ENCODE peak calls at places on chromosomes 11 and 22, in four cellular contexts. V, H, Z and E are unnamed samples.

GRCh38 chr11:75351541-75352416 is at the start of gene ARRB1:
- DNase-seq in V (peak), Z (peak), H (peak), E (peak)

GRCh38 chr11:24496371-24496727 is 504 bp upstream of the LUZP2 start:
- DNase-seq in V (no peak), H (no peak), Z (no peak), E (no peak)

GRCh38 chr22:24107668-24108067 is 73.6 kb upstream of the SUSD2 start:
- DNase-seq in H (peak), V (peak), Z (peak), E (peak)

GRCh38 chr11:72583616-72584292 is 90.5 kb downstream of the PDE2A start:
- DNase-seq in H (no peak), V (peak), Z (no peak), E (no peak)

GRCh38 chr11:116502641-116503061 is 270.1 kb downstream of the BUD13 start:
- DNase-seq in Z (no peak), V (peak), H (no peak), E (no peak)

GRCh38 chr11:116930177-116930576 is 92.8 kb upstream of the APOA1 start:
- DNase-seq in Z (no peak), V (no peak), H (no peak), E (peak)

GRCh38 chr22:21933413-21933812 is 19.2 kb downstream of the PPM1F start:
- DNase-seq in V (no peak), H (no peak), Z (no peak), E (no peak)

GRCh38 chr22:42388130-42388797 is 43.9 kb downstream of the NFAM1 start:
- DNase-seq in H (peak), Z (no peak), V (no peak), E (no peak)

GRCh38 chr22:28674121-28674563 is 5.5 kb downstream of the TTC28 start:
- DNase-seq in V (no peak), Z (no peak), H (peak), E (no peak)

GRCh38 chr11:110763249-110764011 is 51.2 kb upstream of the ARHGAP20 start:
- DNase-seq in V (peak), H (peak), Z (no peak), E (peak)

GRCh38 chr11:30254307-30255298 is 23.8 kb downstream of the FSHB start:
- DNase-seq in V (no peak), Z (no peak), H (peak), E (no peak)

GRCh38 chr11:69008774-69009440 is 4.1 kb downstream of the MRGPRF start:
- DNase-seq in H (peak), V (peak), Z (peak), E (peak)

GRCh38 chr11:64569300-64569970 is 21.6 kb upstream of the SLC22A12 start:
- DNase-seq in Z (no peak), V (no peak), H (no peak), E (no peak)

GRCh38 chr11:110497204-110497987 is 67.6 kb downstream of the FDX1 start:
- DNase-seq in V (no peak), H (no peak), Z (no peak), E (no peak)

GRCh38 chr11:130674686-130675085 is 226.2 kb downstream of the ADAMTS15 start:
- DNase-seq in Z (no peak), H (peak), V (no peak), E (no peak)

GRCh38 chr11:67408437-67409200 is 4.7 kb downstream of the TBC1D10C start:
- DNase-seq in H (no peak), Z (no peak), V (no peak), E (no peak)

GRCh38 chr11:68146704-68147474 is 25.7 kb upstream of the CHKA start:
- DNase-seq in Z (peak), V (no peak), H (peak), E (peak)

GRCh38 chr11:14764899-14765527 is 121.4 kb downstream of the PDE3B start:
- DNase-seq in Z (no peak), H (peak), V (no peak), E (no peak)

GRCh38 chr22:24938741-24939341 is 7.7 kb downstream of the LHFPL7 start:
- DNase-seq in Z (no peak), H (peak), V (no peak), E (peak)

GRCh38 chr11:75450236-75450635 is 17.2 kb upstream of the KLHL35 start:
- DNase-seq in V (no peak), H (no peak), Z (no peak), E (no peak)

GRCh38 chr11:69218946-69219720 is 63.4 kb downstream of the SMIM38 start:
- DNase-seq in H (no peak), V (no peak), Z (no peak), E (no peak)

GRCh38 chr11:92707665-92708064 is 261.8 kb upstream of the MTNR1B start:
- DNase-seq in V (no peak), Z (no peak), H (peak), E (no peak)

GRCh38 chr11:64590763-64591221 is at the start of gene SLC22A12:
- DNase-seq in Z (no peak), V (no peak), H (no peak), E (no peak)

GRCh38 chr22:29128891-29129643 is 56.2 kb downstream of the KREMEN1 start:
- DNase-seq in Z (no peak), H (peak), V (no peak), E (no peak)

GRCh38 chr11:111291764-111292163 is 6.6 kb upstream of the POU2AF3 start:
- DNase-seq in V (no peak), H (no peak), Z (no peak), E (no peak)

GRCh38 chr22:46536559-46537220 is 730 bp downstream of the CELSR1 start:
- DNase-seq in V (peak), Z (no peak), H (no peak), E (no peak)

GRCh38 chr11:30023037-30023436 is 6.2 kb upstream of the KCNA4 start:
- DNase-seq in V (no peak), Z (no peak), H (no peak), E (no peak)

GRCh38 chr11:94183886-94184264 is 55.2 kb downstream of the PANX1 start:
- DNase-seq in Z (peak), H (peak), V (no peak), E (no peak)

GRCh38 chr11:96014234-96014633 is 90.3 kb upstream of the MTMR2 start:
- DNase-seq in Z (no peak), V (no peak), H (peak), E (peak)

GRCh38 chr22:47180796-47181195 is 418.3 kb downstream of the TBC1D22A start:
- DNase-seq in V (no peak), H (no peak), Z (no peak), E (no peak)

GRCh38 chr22:45210577-45211431 is 29.9 kb downstream of the KIAA0930 start:
- DNase-seq in Z (peak), H (peak), V (peak), E (no peak)

GRCh38 chr11:46353706-46354105 is 6.4 kb downstream of the DGKZ start:
- DNase-seq in V (no peak), H (no peak), Z (no peak), E (no peak)

GRCh38 chr22:45491841-45492240 is 10.8 kb upstream of the FBLN1 start:
- DNase-seq in Z (no peak), V (no peak), H (peak), E (no peak)

GRCh38 chr11:118054712-118055640 is 21.9 kb upstream of the TMPRSS4 start:
- DNase-seq in V (peak), Z (no peak), H (peak), E (no peak)

GRCh38 chr11:103420593-103420992 is 311.4 kb downstream of the DYNC2H1 start:
- DNase-seq in V (no peak), H (peak), Z (no peak), E (no peak)

GRCh38 chr11:32584921-32585320 is 1.3 kb downstream of the EIF3M start:
- DNase-seq in V (no peak), Z (no peak), H (peak), E (no peak)